ENCODE peak calls at places on chromosomes 16 and 17, in four cellular contexts. S is activated T-cell treated with anti-CD3 and anti-CD28 coated beads for 1 hour, K is Kasumi-1, N is left cardiac atrium. W is an unnamed sample.

GRCh38 chr17:75012320-75013076 is at the start of gene MRPL58:
- DNase-seq in S (peak), K (peak), N (peak), W (peak)

GRCh38 chr17:6523330-6523729 is 33.0 kb downstream of the PITPNM3 start:
- DNase-seq in S (no peak), K (no peak), N (no peak), W (no peak)

GRCh38 chr16:55944377-55944802 is 69.2 kb upstream of the CES5A start:
- DNase-seq in S (peak), K (peak), N (peak), W (peak)

GRCh38 chr17:35433075-35433894 is 985 bp upstream of the SLFN12 start:
- DNase-seq in S (peak), K (peak), N (peak), W (peak)

GRCh38 chr16:53882310-53882709 is 178.4 kb downstream of the FTO start:
- DNase-seq in S (no peak), K (peak), N (no peak), W (no peak)

GRCh38 chr17:64661981-64662773 is at the start of gene SMURF2:
- DNase-seq in S (peak), K (peak), N (peak), W (peak)

GRCh38 chr17:55601874-55602364 is 90.7 kb upstream of the SMIM36 start:
- DNase-seq in S (no peak), K (peak), N (no peak), W (peak)

GRCh38 chr17:44921122-44921882 is 6.0 kb upstream of the GFAP start:
- DNase-seq in S (no peak), K (no peak), N (no peak), W (no peak)

GRCh38 chr16:72362476-72362875 is 190.5 kb upstream of the PMFBP1 start:
- DNase-seq in S (no peak), K (no peak), N (no peak), W (no peak)

GRCh38 chr16:67883872-67884261 is 818 bp upstream of the NRN1L start:
- DNase-seq in S (peak), K (no peak), N (peak), W (peak)

GRCh38 chr16:9007177-9007794 is 43.6 kb upstream of the USP7 start:
- DNase-seq in S (no peak), K (no peak), N (no peak), W (no peak)

GRCh38 chr16:50303041-50303604 is 36.8 kb downstream of the ADCY7 start:
- DNase-seq in S (no peak), K (no peak), N (no peak), W (no peak)

GRCh38 chr16:28112908-28113307 is 49.4 kb upstream of the GSG1L start:
- DNase-seq in S (no peak), K (no peak), N (no peak), W (no peak)

GRCh38 chr17:48441231-48441711 is 11.3 kb upstream of the SKAP1 start:
- DNase-seq in S (no peak), K (peak), N (no peak), W (peak)

GRCh38 chr16:54342001-54342776 is 55.6 kb upstream of the IRX3 start:
- DNase-seq in S (no peak), K (no peak), N (no peak), W (no peak)

GRCh38 chr17:49053171-49053829 is 56.1 kb downstream of the IGF2BP1 start:
- DNase-seq in S (no peak), K (no peak), N (no peak), W (no peak)

GRCh38 chr16:8675183-8676159 is 1.1 kb downstream of the ABAT start:
- DNase-seq in S (peak), K (no peak), N (no peak), W (no peak)

GRCh38 chr17:69539781-69540319 is 125.4 kb downstream of the MAP2K6 start:
- DNase-seq in S (no peak), K (no peak), N (no peak), W (no peak)

GRCh38 chr17:80827646-80828643 is 163.7 kb upstream of the CHMP6 start:
- DNase-seq in S (no peak), K (no peak), N (no peak), W (no peak)

GRCh38 chr17:29190039-29190438 is 9.8 kb upstream of the MYO18A start:
- DNase-seq in S (no peak), K (no peak), N (no peak), W (no peak)

GRCh38 chr17:17492085-17492484 is 4.1 kb downstream of the RASD1 start:
- DNase-seq in S (no peak), K (no peak), N (no peak), W (no peak)